ENCODE peak calls at places on chromosomes 2 and 18, in nine cellular contexts. M is upper lobe of right lung; I is mesendoderm; Q is IMR-90; R is CD8-positive, alpha-beta memory T cell; L is cardiac muscle cell; J is effector memory CD4-positive, alpha-beta T cell; H is PC-3; E is endothelial cell of umbilical vein. K is an unnamed sample.

GRCh38 chr2:241636983-241637232 is at the start of gene THAP4:
- DNase-seq in L (peak), R (no peak), Q (no peak), H (no peak), I (no peak), M (peak), E (no peak), J (peak), K (no peak)

GRCh38 chr18:77061946-77062517 is 70.6 kb downstream of the MBP start:
- DNase-seq in M (no peak), H (no peak), I (peak), R (no peak), E (no peak), J (no peak), L (no peak), Q (no peak), K (peak)

GRCh38 chr2:189022492-189022891 is 48.3 kb downstream of the COL3A1 start:
- DNase-seq in E (no peak), J (no peak), H (no peak), L (peak), R (no peak), M (no peak), I (no peak), Q (peak), K (no peak)

GRCh38 chr18:36419913-36420531 is 122.5 kb downstream of the FHOD3 start:
- DNase-seq in H (peak), Q (peak), R (no peak), J (no peak), M (no peak), E (no peak), I (peak), L (no peak), K (no peak)

GRCh38 chr2:85236107-85236506 is 91.7 kb downstream of the TGOLN2 start:
- DNase-seq in E (no peak), Q (no peak), R (no peak), M (no peak), I (no peak), J (no peak), L (no peak), H (no peak), K (no peak)

GRCh38 chr2:23386422-23387220 is 1.6 kb downstream of the KLHL29 start:
- DNase-seq in L (no peak), J (no peak), I (peak), E (peak), R (peak), M (peak), Q (no peak), H (peak), K (no peak)

GRCh38 chr18:50193796-50194622 is 938 bp downstream of the MYO5B start:
- DNase-seq in M (peak), L (no peak), E (no peak), I (peak), R (no peak), J (no peak), Q (no peak), H (peak), K (no peak)

GRCh38 chr2:8543412-8544167 is 138.3 kb upstream of the ID2 start:
- DNase-seq in R (no peak), H (peak), M (peak), I (no peak), J (peak), Q (peak), L (peak), E (no peak), K (peak)

GRCh38 chr2:23419171-23420090 is 34.5 kb downstream of the KLHL29 start:
- DNase-seq in Q (no peak), R (no peak), L (no peak), J (no peak), E (no peak), H (no peak), I (no peak), M (no peak), K (peak)

GRCh38 chr18:56637897-56638231 is 528 bp downstream of the TXNL1 start:
- DNase-seq in Q (no peak), L (peak), R (no peak), E (no peak), I (peak), J (no peak), H (peak), M (no peak), K (no peak)

GRCh38 chr2:100244881-100245605 is 77.3 kb downstream of the LONRF2 start:
- DNase-seq in H (peak), Q (peak), R (no peak), E (no peak), J (no peak), L (no peak), I (no peak), M (no peak), K (peak)

GRCh38 chr2:1804865-1805264 is 60.5 kb upstream of the PXDN start:
- DNase-seq in E (no peak), R (no peak), M (peak), J (no peak), Q (no peak), I (no peak), L (no peak), H (no peak), K (no peak)

GRCh38 chr2:226431301-226431955 is 368.2 kb downstream of the IRS1 start:
- DNase-seq in H (peak), R (no peak), Q (peak), L (peak), M (no peak), J (no peak), E (no peak), I (no peak), K (no peak)

GRCh38 chr2:168748461-168748860 is 54.0 kb upstream of the NOSTRIN start:
- DNase-seq in H (no peak), E (no peak), L (no peak), R (no peak), I (no peak), Q (no peak), J (no peak), M (no peak), K (no peak)

GRCh38 chr2:172931256-172931894 is 144.3 kb upstream of the MAP3K20 start:
- DNase-seq in R (no peak), J (no peak), I (peak), H (peak), M (no peak), Q (peak), E (peak), L (peak), K (peak)

GRCh38 chr2:45669109-45669508 is 17.6 kb downstream of the PRKCE start:
- DNase-seq in H (no peak), L (peak), R (no peak), Q (peak), J (no peak), M (no peak), E (peak), I (no peak), K (peak)

GRCh38 chr2:32496657-32497056 is 131.2 kb upstream of the TTC27 start:
- DNase-seq in I (peak), R (no peak), L (no peak), M (no peak), J (no peak), E (no peak), Q (no peak), H (no peak), K (no peak)

GRCh38 chr2:49236316-49236715 is 82.0 kb upstream of the FSHR start:
- DNase-seq in Q (no peak), R (no peak), L (no peak), H (no peak), M (no peak), I (peak), J (no peak), E (no peak), K (no peak)

GRCh38 chr2:233353769-233354499 is at the start of gene DGKD:
- DNase-seq in J (peak), H (peak), I (peak), R (peak), M (peak), Q (no peak), L (peak), E (peak), K (no peak)

GRCh38 chr18:12247946-12248345 is 6.2 kb upstream of the CIDEA start:
- DNase-seq in Q (no peak), E (no peak), J (no peak), H (no peak), R (no peak), L (no peak), M (no peak), I (no peak), K (no peak)

GRCh38 chr2:74567862-74568261 is 13.3 kb downstream of the DOK1 start:
- DNase-seq in Q (peak), I (no peak), H (peak), R (no peak), E (no peak), M (no peak), J (no peak), L (peak), K (peak)

GRCh38 chr18:26405190-26405781 is 143.1 kb downstream of the KCTD1 start:
- DNase-seq in Q (peak), M (no peak), H (peak), E (peak), J (no peak), I (peak), R (no peak), L (peak), K (peak)

GRCh38 chr18:5891361-5892215 is 3.7 kb downstream of the TMEM200C start:
- DNase-seq in J (no peak), R (no peak), H (no peak), I (no peak), L (no peak), E (no peak), M (peak), Q (no peak), K (no peak)

GRCh38 chr2:70369082-70369481 is 67.2 kb upstream of the FAM136A start:
- DNase-seq in I (no peak), Q (no peak), L (no peak), E (no peak), H (no peak), J (no peak), R (no peak), M (no peak), K (no peak)

GRCh38 chr2:177147093-177147694 is 65.4 kb upstream of the HNRNPA3 start:
- DNase-seq in E (peak), J (no peak), L (peak), R (peak), I (peak), H (peak), M (no peak), Q (peak), K (peak)

GRCh38 chr18:70260683-70261082 is 28.2 kb upstream of the SOCS6 start:
- DNase-seq in M (no peak), E (no peak), R (no peak), J (no peak), L (no peak), Q (no peak), H (no peak), I (no peak), K (no peak)

GRCh38 chr2:169653636-169654035 is 40.6 kb downstream of the CFAP210 start:
- DNase-seq in E (no peak), I (peak), J (no peak), H (peak), M (no peak), L (no peak), Q (no peak), R (no peak), K (no peak)

GRCh38 chr18:70362258-70362657 is 73.4 kb downstream of the SOCS6 start:
- DNase-seq in I (no peak), L (no peak), M (no peak), Q (no peak), J (no peak), E (no peak), H (no peak), R (no peak), K (no peak)

GRCh38 chr2:11133936-11134320 is 21.3 kb upstream of the SLC66A3 start:
- DNase-seq in I (no peak), Q (no peak), E (no peak), M (no peak), R (no peak), J (no peak), H (no peak), L (no peak), K (no peak)

DNA sequence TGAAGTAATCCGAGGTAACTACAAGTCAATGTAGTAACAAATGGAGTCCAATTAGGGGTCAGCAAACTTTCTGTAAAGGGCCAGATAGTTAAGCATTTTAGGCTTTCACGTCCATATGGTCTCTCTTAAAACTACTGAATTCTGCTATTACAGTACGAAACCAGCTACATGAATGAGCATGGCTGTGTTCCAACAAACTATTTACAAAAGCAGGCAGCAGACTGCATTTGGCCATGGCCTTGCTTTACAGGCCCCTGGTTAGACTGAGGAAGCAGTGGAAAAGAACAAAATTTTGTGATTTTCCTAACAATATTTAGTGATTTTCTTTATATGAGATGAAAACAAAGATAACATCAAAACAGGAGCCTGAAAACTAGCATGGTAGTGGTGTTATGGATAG is 64.0 kb downstream of the RTN4 start:
- DNase-seq in I (no peak), L (no peak), M (no peak), J (no peak), H (no peak), R (no peak), Q (peak), E (no peak), K (no peak)
- H3K27ac ChIP-seq in I (no peak), L (no peak), M (no peak), J (no peak), H (no peak), R (no peak), Q (no peak), E (no peak), K (no peak)

GRCh38 chr18:42412281-42412680 is 457.2 kb downstream of the PIK3C3 start:
- DNase-seq in J (no peak), E (no peak), L (peak), I (peak), M (no peak), R (no peak), H (no peak), Q (no peak), K (no peak)
- H3K27ac ChIP-seq in J (no peak), E (no peak), L (no peak), I (no peak), M (no peak), R (no peak), H (no peak), Q (no peak), K (peak)

DNA sequence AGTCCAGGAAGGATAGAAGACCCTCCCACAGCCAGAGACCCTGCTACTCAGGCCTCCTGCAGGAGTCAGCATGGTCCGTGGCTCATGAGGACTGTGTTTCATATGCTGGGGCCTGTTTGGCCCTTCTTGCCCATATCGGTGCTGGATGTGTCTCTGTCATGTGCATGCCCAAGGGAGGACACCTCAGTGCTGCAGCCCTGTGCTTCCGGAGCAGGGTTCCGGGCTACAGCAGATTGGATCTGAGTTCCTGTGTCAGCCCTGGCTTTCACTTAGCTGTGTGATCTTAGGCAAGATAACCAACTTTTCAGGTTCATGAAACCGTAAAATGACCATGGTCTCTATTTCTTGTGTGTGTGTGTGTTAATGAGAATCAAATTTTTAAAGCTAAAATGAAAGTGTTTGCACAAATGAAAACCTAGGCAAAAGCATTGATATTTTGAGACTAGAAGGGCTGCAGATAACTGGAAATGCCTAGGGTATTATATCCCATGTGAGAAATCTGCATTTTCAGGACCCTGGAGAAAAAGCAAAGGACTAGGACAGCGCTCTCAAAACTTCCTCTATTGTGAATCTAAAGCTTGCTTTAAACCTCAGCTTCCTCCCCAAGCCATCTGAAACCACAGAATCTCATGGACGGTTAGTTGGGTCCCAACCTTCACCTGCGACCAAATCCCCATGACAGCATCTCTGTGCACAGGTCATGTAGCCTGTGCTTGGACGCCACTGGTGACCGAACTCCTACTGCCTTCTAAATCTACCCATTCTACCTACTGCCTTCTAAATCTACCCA is 58.8 kb upstream of the CAPN13 start:
- DNase-seq in H (no peak), R (no peak), M (no peak), Q (no peak), J (no peak), E (no peak), I (no peak), L (no peak), K (no peak)
- H3K27ac ChIP-seq in H (no peak), R (no peak), M (no peak), Q (no peak), J (no peak), E (no peak), I (no peak), L (no peak), K (no peak)

DNA sequence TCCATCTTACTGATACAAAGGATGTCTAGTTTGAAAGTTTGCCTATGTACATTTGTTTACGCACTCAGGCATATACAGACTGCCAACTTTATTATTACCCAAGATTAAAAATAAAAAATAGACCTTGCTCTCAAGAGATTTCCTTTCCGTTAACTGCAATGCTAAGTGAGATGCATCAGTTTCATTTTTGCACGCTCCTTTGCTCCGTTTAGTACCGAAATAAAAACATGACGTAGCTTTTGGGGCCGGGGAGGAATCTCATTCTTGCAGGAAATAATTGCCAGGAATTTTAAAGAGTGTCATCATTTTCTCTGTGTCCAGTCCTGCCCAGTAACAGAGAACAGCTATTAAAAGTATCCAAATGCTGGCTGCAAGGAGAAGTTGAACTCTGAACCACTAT is 169.5 kb downstream of the SLC8A1 start:
- DNase-seq in Q (peak), E (no peak), L (peak), M (no peak), R (no peak), H (no peak), I (no peak), J (no peak), K (peak)
- H3K27ac ChIP-seq in Q (peak), E (no peak), L (peak), M (peak), R (no peak), H (no peak), I (no peak), J (no peak), K (peak)

GRCh38 chr2:127565261-127566138 is 30.0 kb downstream of the MYO7B start:
- DNase-seq in E (no peak), M (no peak), H (no peak), Q (no peak), I (no peak), L (no peak), J (no peak), R (no peak), K (no peak)

GRCh38 chr2:127564429-127565260 is 29.2 kb downstream of the MYO7B start:
- DNase-seq in L (no peak), H (no peak), Q (no peak), I (no peak), J (no peak), E (no peak), R (no peak), M (no peak), K (no peak)

GRCh38 chr2:127566139-127566417 is 30.6 kb downstream of the MYO7B start:
- DNase-seq in E (no peak), I (no peak), Q (no peak), L (no peak), H (no peak), R (no peak), J (no peak), M (no peak), K (no peak)

GRCh38 chr2:127562930-127563329 is 27.4 kb downstream of the MYO7B start:
- DNase-seq in R (no peak), J (no peak), Q (no peak), M (no peak), I (no peak), L (no peak), H (no peak), E (no peak), K (no peak)

GRCh38 chr2:127563458-127564428 is 28.3 kb downstream of the MYO7B start:
- DNase-seq in J (no peak), E (no peak), R (no peak), I (no peak), L (no peak), Q (no peak), H (no peak), M (no peak), K (no peak)
- H3K27ac ChIP-seq in J (no peak), E (no peak), R (no peak), I (no peak), L (no peak), Q (no peak), H (no peak), M (no peak), K (no peak)

GRCh38 chr2:230525682-230526081 is 109.7 kb downstream of the SP100 start:
- DNase-seq in H (no peak), J (no peak), L (no peak), R (no peak), Q (no peak), E (no peak), I (no peak), M (no peak), K (no peak)

GRCh38 chr2:230521386-230521785 is 105.4 kb downstream of the SP100 start:
- DNase-seq in I (no peak), H (no peak), R (no peak), J (no peak), M (no peak), Q (no peak), L (no peak), E (no peak), K (no peak)

GRCh38 chr2:230520061-230520874 is 104.3 kb downstream of the SP100 start:
- DNase-seq in R (no peak), L (no peak), M (no peak), J (no peak), E (no peak), H (no peak), Q (no peak), I (no peak), K (no peak)

GRCh38 chr2:230520875-230521155 is 104.8 kb downstream of the SP100 start:
- DNase-seq in E (no peak), M (no peak), I (no peak), Q (peak), J (no peak), H (peak), L (peak), R (no peak), K (peak)
- H3K27ac ChIP-seq in E (no peak), M (no peak), I (no peak), Q (no peak), J (no peak), H (peak), L (no peak), R (no peak), K (peak)

GRCh38 chr2:218959761-218960195 is 312 bp downstream of the CDK5R2 start:
- DNase-seq in R (no peak), J (no peak), Q (no peak), M (no peak), E (no peak), H (no peak), L (no peak), I (peak), K (no peak)
- H3K27ac ChIP-seq in R (no peak), J (no peak), Q (no peak), M (no peak), E (no peak), H (no peak), L (no peak), I (no peak), K (no peak)

GRCh38 chr2:217948897-217949296 is 53.9 kb downstream of the TNS1 start:
- DNase-seq in M (peak), L (no peak), Q (no peak), E (no peak), H (no peak), J (no peak), R (no peak), I (no peak), K (no peak)
- H3K27ac ChIP-seq in M (no peak), L (no peak), Q (no peak), E (no peak), H (no peak), J (no peak), R (no peak), I (no peak), K (no peak)

GRCh38 chr18:74283646-74284045 is 8.1 kb downstream of the CYB5A start:
- DNase-seq in R (no peak), E (no peak), Q (no peak), L (no peak), J (no peak), H (no peak), I (no peak), M (no peak), K (no peak)

GRCh38 chr18:74284501-74285004 is 7.2 kb downstream of the CYB5A start:
- DNase-seq in L (peak), J (no peak), I (no peak), M (no peak), R (no peak), H (no peak), Q (no peak), E (peak), K (no peak)

GRCh38 chr18:74281639-74282358 is 10.0 kb downstream of the CYB5A start:
- DNase-seq in L (peak), Q (no peak), M (no peak), H (no peak), E (no peak), J (no peak), I (peak), R (no peak), K (no peak)

GRCh38 chr18:74282359-74283254 is 9.2 kb downstream of the CYB5A start:
- DNase-seq in R (no peak), L (no peak), Q (no peak), I (peak), H (peak), J (no peak), E (no peak), M (no peak), K (no peak)

GRCh38 chr18:74283255-74283554 is 8.6 kb downstream of the CYB5A start:
- DNase-seq in H (peak), E (no peak), L (no peak), M (no peak), Q (no peak), R (no peak), J (no peak), I (no peak), K (no peak)
- H3K27ac ChIP-seq in H (peak), E (no peak), L (no peak), M (peak), Q (no peak), R (no peak), J (no peak), I (no peak), K (no peak)